ENCODE peak calls at places on chromosomes 4 and X, in five cellular contexts. K, N, D, W and H are unnamed samples.

GRCh38 chr4:32689520-32689919 is 1969.4 kb downstream of the PCDH7 start:
- DNase-seq in K (no peak), N (no peak), D (no peak), W (peak; percentile 25), H (no peak)

GRCh38 chr4:3366893-3367775 is 74.3 kb downstream of the RGS12 start:
- DNase-seq in K (no peak), N (no peak), D (no peak), W (no peak), H (no peak)

GRCh38 chr4:153332936-153333335 is 11.6 kb upstream of the MND1 start:
- DNase-seq in K (no peak), N (no peak), D (no peak), W (no peak), H (no peak)

GRCh38 chr4:71156616-71157015 is 163.2 kb downstream of the DCK start:
- DNase-seq in K (no peak), N (no peak), D (no peak), W (no peak), H (no peak)

GRCh38 chrX:100994352-100995281 is 25.1 kb downstream of the ARL13A start:
- DNase-seq in K (no peak), N (peak; percentile 32), D (peak; percentile 72), W (peak; percentile 33), H (peak; percentile 35)

GRCh38 chr4:82284475-82284857 is 89.3 kb downstream of the HNRNPD start:
- DNase-seq in K (no peak), N (peak; percentile 2), D (peak; percentile 17), W (no peak), H (no peak)

GRCh38 chrX:17453791-17454190 is 78.8 kb downstream of the NHS start:
- DNase-seq in K (no peak), N (no peak), D (no peak), W (no peak), H (no peak)

GRCh38 chrX:9134341-9134740 is 100.4 kb upstream of the FAM9B start:
- DNase-seq in K (no peak), N (no peak), D (no peak), W (no peak), H (no peak)

GRCh38 chr4:7759221-7759620 is 180.4 kb downstream of the AFAP1 start:
- DNase-seq in K (no peak), N (no peak), D (no peak), W (no peak), H (no peak)

GRCh38 chr4:92304636-92305035 is 870 bp downstream of the GRID2 start:
- DNase-seq in K (no peak), N (no peak), D (no peak), W (no peak), H (no peak)

GRCh38 chr4:119525771-119526712 is 102.6 kb downstream of the PDE5A start:
- DNase-seq in K (no peak), N (no peak), D (no peak), W (peak; percentile 10), H (no peak)

GRCh38 chr4:152363086-152363485 is 172.8 kb downstream of the FBXW7 start:
- DNase-seq in K (no peak), N (no peak), D (no peak), W (no peak), H (no peak)

GRCh38 chr4:2432991-2433530 is 14.3 kb downstream of the CFAP99 start:
- DNase-seq in K (no peak), N (peak; percentile 72), D (no peak), W (peak; percentile 54), H (no peak)